ENCODE peak calls at places on chromosomes 12 and 14, in ten cellular contexts. I, H, F, P, A, D, R, Y, M and B are unnamed samples.

GRCh38 chr12:8035440-8036010 is 3.0 kb downstream of the FOXJ2 start:
- DNase-seq in I (no peak), H (no peak), F (no peak), P (no peak), A (no peak), D (no peak), R (no peak), Y (no peak), M (no peak), B (no peak)

GRCh38 chr12:117282490-117282889 is 78.9 kb downstream of the NOS1 start:
- DNase-seq in I (no peak), H (no peak), F (no peak), P (no peak), A (no peak), D (no peak), R (peak), Y (no peak), M (no peak), B (no peak)

GRCh38 chr12:85405781-85406522 is 125.9 kb downstream of the ALX1 start:
- DNase-seq in I (peak), H (no peak), F (no peak), P (no peak), A (peak), D (no peak), R (peak), Y (no peak), M (no peak), B (peak)

GRCh38 chr12:49489720-49490119 is 49.1 kb upstream of the KCNH3 start:
- DNase-seq in I (peak), H (no peak), F (no peak), P (no peak), A (no peak), D (no peak), R (peak), Y (no peak), M (no peak), B (no peak)

GRCh38 chr14:23365353-23366162 is 586 bp upstream of the EFS start:
- DNase-seq in I (no peak), H (peak), F (no peak), P (no peak), A (no peak), D (no peak), R (no peak), Y (no peak), M (no peak), B (peak)

GRCh38 chr12:51323317-51323960 is 535 bp downstream of the BIN2 start:
- DNase-seq in I (no peak), H (no peak), F (no peak), P (no peak), A (no peak), D (no peak), R (no peak), Y (peak), M (peak), B (no peak)

GRCh38 chr14:32980887-32981501 is 42.3 kb downstream of the NPAS3 start:
- DNase-seq in I (no peak), H (no peak), F (no peak), P (no peak), A (no peak), D (no peak), R (no peak), Y (no peak), M (no peak), B (no peak)

GRCh38 chr12:128660532-128661215 is 163.1 kb downstream of the SLC15A4 start:
- DNase-seq in I (no peak), H (no peak), F (no peak), P (no peak), A (no peak), D (no peak), R (no peak), Y (no peak), M (no peak), B (no peak)

GRCh38 chr12:103924761-103925641 is 5.2 kb upstream of the HSP90B1 start:
- DNase-seq in I (peak), H (no peak), F (no peak), P (peak), A (peak), D (no peak), R (peak), Y (peak), M (peak), B (no peak)

GRCh38 chr14:76837524-76837923 is 11.3 kb downstream of the LRRC74A start:
- DNase-seq in I (no peak), H (no peak), F (no peak), P (no peak), A (no peak), D (no peak), R (no peak), Y (no peak), M (no peak), B (peak)

GRCh38 chr12:78208106-78208505 is 377.4 kb downstream of the NAV3 start:
- DNase-seq in I (no peak), H (no peak), F (no peak), P (no peak), A (no peak), D (no peak), R (peak), Y (no peak), M (no peak), B (no peak)

GRCh38 chr12:24197517-24197916 is 248.0 kb upstream of the SOX5 start:
- DNase-seq in I (no peak), H (peak), F (no peak), P (no peak), A (no peak), D (no peak), R (no peak), Y (no peak), M (no peak), B (peak)

GRCh38 chr12:75978677-75979076 is 52.9 kb downstream of the PHLDA1 start:
- DNase-seq in I (no peak), H (no peak), F (no peak), P (no peak), A (no peak), D (no peak), R (no peak), Y (peak), M (peak), B (no peak)

GRCh38 chr14:72904218-72904617 is 10.3 kb upstream of the DPF3 start:
- DNase-seq in I (no peak), H (no peak), F (no peak), P (no peak), A (no peak), D (no peak), R (no peak), Y (no peak), M (no peak), B (no peak)

GRCh38 chr12:123449103-123449736 is 8.7 kb upstream of the SNRNP35 start:
- DNase-seq in I (no peak), H (no peak), F (no peak), P (no peak), A (no peak), D (no peak), R (no peak), Y (no peak), M (no peak), B (no peak)

GRCh38 chr14:53062856-53063255 is 90.3 kb downstream of the DDHD1 start:
- DNase-seq in I (no peak), H (peak), F (no peak), P (no peak), A (no peak), D (no peak), R (peak), Y (no peak), M (no peak), B (no peak)

GRCh38 chr12:42421844-42422779 is 96.1 kb downstream of the PPHLN1 start:
- DNase-seq in I (peak), H (no peak), F (no peak), P (peak), A (peak), D (peak), R (peak), Y (no peak), M (no peak), B (no peak)

GRCh38 chr12:75996907-75997447 is 34.6 kb downstream of the PHLDA1 start:
- DNase-seq in I (no peak), H (no peak), F (no peak), P (no peak), A (peak), D (no peak), R (peak), Y (no peak), M (no peak), B (no peak)